ENCODE peak calls at places on chromosomes 1 and 21, in ten cellular contexts. D is epithelial cell of esophagus; Y is stimulated activated CD8-positive, alpha-beta memory T cell treated with anti-CD3 and anti-CD28 coated beads, Interleukin-15, amount 100 ng/mL, for 24 hours; I is stimulated activated CD4-positive, alpha-beta T cell treated with anti-CD3 and anti-CD28 coated beads, Interleukin-4, amount 100 ng/mL, for 24 hours; U is posterior vena cava; S is RWPE1; F is suprapubic skin; E is mesothelial cell of epicardium; R is foreskin keratinocyte; W is endothelial cell. Z is an unnamed sample.

GRCh38 chr1:230127105-230128054 is 60.3 kb downstream of the GALNT2 start:
- DNase-seq in D (no peak), Y (no peak), I (peak), U (no peak), S (no peak), F (no peak), E (no peak), R (no peak), W (no peak), Z (no peak)

GRCh38 chr21:38839370-38839681 is 33.6 kb downstream of the ETS2 start:
- DNase-seq in D (no peak), Y (no peak), I (no peak), U (no peak), S (no peak), F (no peak), E (no peak), R (no peak), W (no peak), Z (no peak)

GRCh38 chr21:31524140-31524539 is 135.4 kb upstream of the SOD1 start:
- DNase-seq in D (no peak), Y (no peak), I (no peak), U (no peak), S (no peak), F (no peak), E (no peak), R (no peak), W (no peak), Z (no peak)

GRCh38 chr1:235417101-235417697 is 50.0 kb downstream of the TBCE start:
- DNase-seq in D (peak), Y (peak), I (peak), U (no peak), S (peak), F (no peak), E (peak), R (no peak), W (peak), Z (peak)

GRCh38 chr1:93109578-93109977 is 30.5 kb downstream of the MTF2 start:
- DNase-seq in D (no peak), Y (no peak), I (no peak), U (no peak), S (no peak), F (no peak), E (no peak), R (no peak), W (no peak), Z (no peak)

GRCh38 chr1:36177589-36178463 is 21.9 kb downstream of the MAP7D1 start:
- DNase-seq in D (no peak), Y (no peak), I (no peak), U (no peak), S (no peak), F (no peak), E (no peak), R (no peak), W (no peak), Z (no peak)

GRCh38 chr1:56578963-56579875 is at the start of gene PLPP3:
- DNase-seq in D (peak), Y (no peak), I (no peak), U (peak), S (peak), F (peak), E (peak), R (peak), W (peak), Z (no peak)

GRCh38 chr1:232704694-232705680 is 75.1 kb upstream of the SIPA1L2 start:
- DNase-seq in D (peak), Y (no peak), I (no peak), U (no peak), S (peak), F (peak), E (no peak), R (peak), W (no peak), Z (no peak)

GRCh38 chr1:33269621-33270020 is 13.3 kb downstream of the ZNF362 start:
- DNase-seq in D (no peak), Y (no peak), I (no peak), U (no peak), S (no peak), F (peak), E (no peak), R (no peak), W (no peak), Z (no peak)

GRCh38 chr1:94955767-94956632 is 29.1 kb upstream of the CNN3 start:
- DNase-seq in D (peak), Y (no peak), I (no peak), U (no peak), S (no peak), F (no peak), E (no peak), R (no peak), W (no peak), Z (no peak)

GRCh38 chr1:15430787-15431570 is 7.3 kb upstream of the CTRC start:
- DNase-seq in D (peak), Y (peak), I (peak), U (peak), S (no peak), F (no peak), E (peak), R (no peak), W (peak), Z (peak)

GRCh38 chr1:11100149-11100493 is 452 bp upstream of the EXOSC10 start:
- DNase-seq in D (no peak), Y (no peak), I (no peak), U (no peak), S (no peak), F (no peak), E (peak), R (no peak), W (no peak), Z (no peak)

GRCh38 chr21:14968029-14968428 is 96.8 kb downstream of the NRIP1 start:
- DNase-seq in D (peak), Y (no peak), I (no peak), U (no peak), S (peak), F (no peak), E (no peak), R (peak), W (no peak), Z (no peak)

GRCh38 chr1:60809204-60809985 is 273.0 kb upstream of the NFIA start:
- DNase-seq in D (peak), Y (no peak), I (no peak), U (no peak), S (no peak), F (no peak), E (no peak), R (no peak), W (no peak), Z (no peak)

GRCh38 chr1:174968750-174969244 is 30.9 kb upstream of the CACYBP start:
- DNase-seq in D (peak), Y (no peak), I (peak), U (no peak), S (no peak), F (no peak), E (no peak), R (peak), W (no peak), Z (no peak)

GRCh38 chr1:39214021-39214713 is 9.7 kb downstream of the MACF1 start:
- DNase-seq in D (peak), Y (no peak), I (no peak), U (no peak), S (peak), F (no peak), E (no peak), R (no peak), W (no peak), Z (no peak)

GRCh38 chr1:99681583-99681982 is 35.7 kb downstream of the PALMD start:
- DNase-seq in D (no peak), Y (no peak), I (no peak), U (no peak), S (no peak), F (no peak), E (no peak), R (no peak), W (no peak), Z (no peak)

GRCh38 chr1:61455400-61455799 is 269.5 kb downstream of the TM2D1 start:
- DNase-seq in D (no peak), Y (no peak), I (no peak), U (no peak), S (no peak), F (no peak), E (no peak), R (no peak), W (no peak), Z (no peak)

GRCh38 chr1:103529746-103530145 is 4.2 kb downstream of the RNPC3 start:
- DNase-seq in D (peak), Y (peak), I (peak), U (no peak), S (no peak), F (no peak), E (no peak), R (no peak), W (no peak), Z (no peak)

GRCh38 chr1:160679893-160680292 is 31.7 kb downstream of the CD48 start:
- DNase-seq in D (no peak), Y (no peak), I (no peak), U (no peak), S (no peak), F (no peak), E (no peak), R (no peak), W (no peak), Z (no peak)

GRCh38 chr1:22888320-22889075 is 84.2 kb downstream of the LACTBL1 start:
- DNase-seq in D (peak), Y (no peak), I (no peak), U (no peak), S (no peak), F (no peak), E (no peak), R (no peak), W (no peak), Z (no peak)

GRCh38 chr1:202143011-202143767 is 1.3 kb downstream of the ARL8A start:
- DNase-seq in D (no peak), Y (no peak), I (no peak), U (no peak), S (peak), F (no peak), E (no peak), R (no peak), W (no peak), Z (no peak)

GRCh38 chr1:12480748-12481362 is 137.2 kb downstream of the DHRS3 start:
- DNase-seq in D (peak), Y (no peak), I (peak), U (no peak), S (peak), F (no peak), E (no peak), R (peak), W (no peak), Z (no peak)

GRCh38 chr1:71565267-71565666 is 484.4 kb upstream of the ZRANB2 start:
- DNase-seq in D (peak), Y (no peak), I (no peak), U (no peak), S (no peak), F (no peak), E (no peak), R (peak), W (no peak), Z (no peak)

Z was measured in iPS DF 6.9.